ENCODE peak calls at places on chromosomes 4 and X, in eight cellular contexts. B is DMS79, T is OCI-M1, S is mucosa of gallbladder, O is substantia nigra, Q is NCI-H510A treated with DMSO at 0.1 percent for 48 hours, E is HEK293T, G is RWPE1. L is an unnamed sample.

GRCh38 chr4:82650868-82651267 is 89.1 kb upstream of the TMEM150C start:
- DNase-seq in B (no peak), T (no peak), S (no peak), O (no peak), Q (no peak), E (no peak), G (no peak), L (no peak)

GRCh38 chr4:48780867-48781219 is 764 bp upstream of the FRYL start:
- DNase-seq in B (peak), T (peak), S (peak), O (peak), Q (no peak), E (no peak), G (no peak), L (peak)

GRCh38 chrX:123797543-123798447 is 62.1 kb upstream of the XIAP start:
- DNase-seq in B (no peak), T (no peak), S (no peak), O (no peak), Q (no peak), E (no peak), G (no peak), L (no peak)

GRCh38 chr4:2352171-2352570 is 66.3 kb downstream of the ZFYVE28 start:
- DNase-seq in B (no peak), T (no peak), S (no peak), O (no peak), Q (no peak), E (no peak), G (no peak), L (peak)

GRCh38 chr4:1216076-1216614 is 32.8 kb downstream of the CTBP1 start:
- DNase-seq in B (no peak), T (no peak), S (no peak), O (no peak), Q (no peak), E (no peak), G (no peak), L (no peak)

GRCh38 chr4:173174184-173175156 is 5.9 kb downstream of the GALNT7 start:
- DNase-seq in B (no peak), T (peak), S (no peak), O (no peak), Q (no peak), E (no peak), G (no peak), L (no peak)

GRCh38 chrX:44062842-44063241 is 89.7 kb upstream of the NDP start:
- DNase-seq in B (no peak), T (no peak), S (no peak), O (no peak), Q (no peak), E (no peak), G (peak), L (no peak)

GRCh38 chr4:99947190-99947578 is 766 bp upstream of the DNAJB14 start:
- DNase-seq in B (no peak), T (peak), S (no peak), O (no peak), Q (no peak), E (no peak), G (no peak), L (no peak)

GRCh38 chr4:118941149-118941548 is 52.5 kb downstream of the SYNPO2 start:
- DNase-seq in B (no peak), T (no peak), S (peak), O (no peak), Q (no peak), E (no peak), G (no peak), L (no peak)

L was measured in activated effector memory CD4-positive, alpha-beta T cell treated with anti-CD3 and anti-CD28 coated beads, Interleukin-2, amount 50 U/mL, for 16 hours.